ENCODE peak calls at places on chromosomes 3 and 15, in six cellular contexts. G is OCI-LY7, E is kidney, X is uterus, W is tibial artery, J is ovary. K is an unnamed sample. For H3K4me1 and H3K9me3, the result is how much of the 10 kb centered on the place peaks cover.

GRCh38 chr15:28885630-28886430 is at the start of gene APBA2:
- DNase-seq in W (no peak), G (no peak), E (peak), X (no peak), J (no peak), K (no peak)

GRCh38 chr15:53746101-53746500 is 13.4 kb downstream of the WDR72 start:
- DNase-seq in G (no peak), E (no peak), X (no peak), W (no peak), J (no peak), K (no peak)

GRCh38 chr3:194121881-194122280 is 14.1 kb upstream of the HES1 start:
- DNase-seq in W (no peak), J (no peak), G (no peak), X (no peak), E (no peak), K (no peak)

GRCh38 chr3:135197856-135198255 is 402.8 kb downstream of the EPHB1 start:
- DNase-seq in J (no peak), X (no peak), G (no peak), W (no peak), E (no peak), K (no peak)

GRCh38 chr15:41944313-41944940 is 27.9 kb downstream of the EHD4 start:
- DNase-seq in E (no peak), X (peak), G (no peak), W (peak), J (peak), K (no peak)

GRCh38 chr3:134685881-134686802 is 35.3 kb upstream of the KY start:
- DNase-seq in G (no peak), X (no peak), W (no peak), E (no peak), J (no peak), K (no peak)

GRCh38 chr3:39107874-39108308 is 411 bp downstream of the TTC21A start:
- DNase-seq in G (no peak), W (no peak), J (no peak), E (no peak), X (no peak), K (no peak)

GRCh38 chr3:142577701-142578308 is 728 bp downstream of the ATR start:
- DNase-seq in E (no peak), X (no peak), J (no peak), W (no peak), G (no peak), K (no peak)

GRCh38 chr3:140238646-140239314 is 303.8 kb downstream of the CLSTN2 start:
- DNase-seq in G (no peak), W (no peak), E (no peak), J (no peak), X (no peak), K (no peak)

GRCh38 chr3:94069242-94069813 is 6.5 kb downstream of the NSUN3 start:
- DNase-seq in E (no peak), X (no peak), G (peak), W (no peak), J (no peak), K (no peak)

GRCh38 chr3:47799733-47800132 is 3.2 kb upstream of the DHX30 start:
- DNase-seq in G (no peak), X (no peak), J (no peak), W (no peak), E (no peak), K (no peak)

GRCh38 chr3:5517921-5518320 is 330.4 kb downstream of the EDEM1 start:
- DNase-seq in E (no peak), G (no peak), X (no peak), J (no peak), W (no peak), K (no peak)

GRCh38 chr3:152245498-152246175 is 23.1 kb upstream of the MBNL1 start:
- DNase-seq in E (no peak), X (no peak), W (no peak), J (no peak), G (peak), K (no peak)

GRCh38 chr3:54999159-54999558 is 71.3 kb upstream of the LRTM1 start:
- DNase-seq in G (peak), W (no peak), J (no peak), E (no peak), X (no peak), K (no peak)

GRCh38 chr3:156093966-156094365 is 26.4 kb upstream of the KCNAB1 start:
- DNase-seq in J (no peak), E (no peak), G (no peak), X (no peak), W (no peak), K (no peak)

GRCh38 chr3:42254566-42254965 is 11.4 kb downstream of the CCK start:
- DNase-seq in W (no peak), X (no peak), E (no peak), G (no peak), J (no peak), K (no peak)

GRCh38 chr15:62244762-62245161 is 79.7 kb upstream of the C2CD4B start:
- DNase-seq in X (no peak), J (no peak), G (no peak), W (no peak), E (no peak), K (no peak)

GRCh38 chr3:64327039-64327804 is 102.0 kb upstream of the PRICKLE2 start:
- DNase-seq in E (peak), G (no peak), J (peak), X (peak), W (peak), K (no peak)

GRCh38 chr3:27585429-27585828 is 101.2 kb upstream of the SLC4A7 start:
- DNase-seq in J (no peak), G (no peak), E (no peak), W (no peak), X (no peak), K (no peak)

GRCh38 chr3:181561130-181561529 is 150.6 kb upstream of the SOX2 start:
- DNase-seq in E (no peak), J (no peak), X (no peak), W (no peak), G (no peak), K (no peak)

GRCh38 chr3:34066999-34067398 is 268.6 kb downstream of the PDCD6IP start:
- DNase-seq in W (no peak), E (no peak), J (no peak), G (no peak), X (no peak), K (no peak)

GRCh38 chr3:24725514-24726255 is 231.0 kb upstream of the THRB start:
- DNase-seq in G (no peak), W (no peak), X (no peak), E (no peak), J (no peak), K (no peak)

GRCh38 chr3:197567900-197568685 is 12.3 kb upstream of the BDH1 start:
- DNase-seq in G (no peak), W (no peak), X (no peak), J (no peak), E (no peak), K (no peak)

GRCh38 chr3:63067999-63068645 is 192.9 kb upstream of the CADPS start:
- DNase-seq in E (no peak), W (no peak), X (no peak), J (no peak), G (peak), K (no peak)

GRCh38 chr3:46860381-46861292 is 2.6 kb downstream of the MYL3 start:
- DNase-seq in W (peak), X (peak), E (peak), G (peak), J (peak), K (peak)

GRCh38 chr3:192422321-192422997 is 304.9 kb downstream of the FGF12 start:
- DNase-seq in X (no peak), E (no peak), G (no peak), W (no peak), J (no peak), K (no peak)

GRCh38 chr3:182136008-182136910 is 424.5 kb downstream of the SOX2 start:
- DNase-seq in E (no peak), G (no peak), J (no peak), W (no peak), X (no peak), K (no peak)

GRCh38 chr15:58069008-58069407 is 3.5 kb upstream of the ALDH1A2 start:
- DNase-seq in J (no peak), X (no peak), G (no peak), W (no peak), E (no peak), K (no peak)

GRCh38 chr15:24971052-24971451 is 16.3 kb downstream of the SNRPN start:
- DNase-seq in X (no peak), G (no peak), W (no peak), J (no peak), E (no peak), K (no peak)

GRCh38 chr15:62071711-62072308 is 5.0 kb downstream of the C2CD4A start:
- DNase-seq in G (peak), W (no peak), E (no peak), J (no peak), X (no peak), K (no peak)

GRCh38 chr3:13012228-13012691 is 61.0 kb downstream of the IQSEC1 start:
- DNase-seq in X (no peak), G (peak), J (no peak), E (no peak), W (peak), K (peak)

GRCh38 chr15:71807125-71807629 is 3.2 kb upstream of the NR2E3 start:
- DNase-seq in W (no peak), G (no peak), E (no peak), X (no peak), J (no peak), K (no peak)

GRCh38 chr3:51720292-51721061 is 13.6 kb downstream of the GRM2 start:
- DNase-seq in W (no peak), J (no peak), G (no peak), X (no peak), E (no peak), K (no peak)

GRCh38 chr15:67188551-67189218 is 65.8 kb downstream of the AAGAB start:
- DNase-seq in J (no peak), G (no peak), X (peak), E (no peak), W (peak), K (no peak)

GRCh38 chr3:125318859-125319258 is 56.3 kb downstream of the ZNF148 start:
- DNase-seq in J (no peak), G (no peak), X (no peak), W (no peak), E (no peak), K (no peak)

GRCh38 chr3:43296565-43296964 is 10.2 kb downstream of the SNRK start:
- DNase-seq in J (no peak), W (no peak), X (no peak), G (peak), E (no peak), K (peak)
- H3K4me1 ChIP-seq in J (under half), W (under half), X (under half), G (under half), E (under half), K (half or more)

GRCh38 chr15:97115764-97116075 is 785.2 kb downstream of the NR2F2 start:
- DNase-seq in J (no peak), G (no peak), W (no peak), X (no peak), E (no peak), K (no peak)

GRCh38 chr15:97114900-97115763 is 784.6 kb downstream of the NR2F2 start:
- DNase-seq in J (no peak), G (no peak), W (no peak), E (no peak), X (no peak), K (no peak)
- H3K9me3 ChIP-seq in J (under half), G (under half), W (under half), E (under half), X (under half), K (under half)

GRCh38 chr15:59355730-59356129 is 16.9 kb downstream of the MYO1E start:
- DNase-seq in W (no peak), X (no peak), J (no peak), G (no peak), E (no peak), K (no peak)

GRCh38 chr15:59362339-59362738 is 10.3 kb downstream of the MYO1E start:
- DNase-seq in G (no peak), E (no peak), X (no peak), W (no peak), J (no peak), K (no peak)

GRCh38 chr15:59360896-59361295 is 11.8 kb downstream of the MYO1E start:
- DNase-seq in J (no peak), W (no peak), X (no peak), G (no peak), E (no peak), K (no peak)

GRCh38 chr15:59364238-59364637 is 8.4 kb downstream of the MYO1E start:
- DNase-seq in X (no peak), J (no peak), W (no peak), G (no peak), E (no peak), K (no peak)

DNA sequence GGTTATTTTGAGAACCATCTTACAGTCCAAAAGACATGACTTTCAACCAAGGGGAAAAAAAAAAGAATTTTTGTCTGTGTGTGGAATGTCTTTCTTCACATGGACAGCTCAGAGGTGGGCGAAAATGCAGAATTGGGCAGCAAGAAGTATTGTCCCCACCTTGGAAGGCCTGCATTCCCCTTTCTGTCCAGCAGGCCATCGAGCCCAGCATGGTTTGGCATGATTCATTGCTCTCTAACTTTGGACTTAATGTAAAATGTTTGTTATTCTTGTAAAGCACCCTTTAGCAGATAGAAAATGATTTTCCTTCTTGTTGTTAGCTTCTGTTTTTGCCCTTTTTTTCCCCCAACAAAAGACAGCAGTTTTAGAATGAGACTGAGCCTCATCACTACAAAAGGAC is 12.4 kb downstream of the MYO1E start:
- DNase-seq in X (no peak), W (no peak), G (no peak), J (no peak), E (no peak), K (no peak)
- TF ChIP-seq CTCF in X (no peak), W (no peak), G (peak), J (no peak), E (no peak), K (no peak)

DNA sequence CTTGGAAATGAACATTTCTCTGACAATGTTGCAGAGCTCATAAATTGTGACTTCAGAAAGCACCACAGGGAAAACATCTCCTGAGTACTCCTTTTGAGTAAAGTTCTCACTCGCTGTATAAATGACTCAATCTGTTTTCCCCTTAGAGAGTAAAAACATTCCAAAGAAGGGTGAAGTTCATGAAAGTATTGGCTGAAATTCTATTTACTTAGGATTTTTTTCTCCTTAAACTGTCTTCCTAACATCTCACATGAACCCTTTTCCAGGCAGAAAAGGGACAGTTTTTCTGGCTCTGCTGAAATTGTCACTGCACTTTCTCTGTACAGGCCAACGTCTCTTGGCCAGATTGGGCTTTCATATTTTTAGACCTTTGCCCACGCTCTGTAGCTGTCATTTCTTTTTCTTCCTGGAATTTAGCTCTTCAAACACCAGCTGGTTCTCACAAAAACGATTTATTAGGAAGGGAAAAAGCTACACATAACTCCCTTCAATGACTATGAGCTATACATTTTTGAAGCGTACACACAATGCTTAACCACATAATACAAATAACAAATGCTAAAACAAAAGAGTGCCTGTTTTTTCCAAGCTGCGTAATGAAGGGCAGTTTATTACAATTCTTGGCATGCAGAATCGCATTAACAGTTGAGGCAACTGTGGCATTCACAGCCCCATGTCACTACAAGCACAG is 216.1 kb downstream of the ATP8B4 start:
- DNase-seq in W (no peak), E (no peak), J (no peak), G (no peak), X (no peak), K (no peak)
- H3K4me1 ChIP-seq in W (half or more), E (under half), J (under half), G (under half), X (under half), K (under half)

K was measured in left lung.